ENCODE peak calls at places on chromosomes 16 and 17, in six cellular contexts. One of them, this sample, is unnamed. For H3K4me1 and H3K27me3, the result is how much of the 10 kb centered on the place peaks cover.

GRCh38 chr17:6551909-6552768 is 4.2 kb downstream of the PITPNM3 start:
- DNase-seq in suprapubic skin: no peak
- DNase-seq in breast epithelium: peak
- DNase-seq in SK-N-SH: no peak
- DNase-seq in esophagus muscularis mucosa: no peak
- DNase-seq in HCT116: no peak
- DNase-seq in this sample: peak

GRCh38 chr17:67223924-67224323 is 21.1 kb downstream of the HELZ start:
- DNase-seq in suprapubic skin: no peak
- DNase-seq in HCT116: no peak
- DNase-seq in SK-N-SH: peak
- DNase-seq in breast epithelium: no peak
- DNase-seq in esophagus muscularis mucosa: no peak
- DNase-seq in this sample: no peak

GRCh38 chr16:85090873-85091521 is 21.3 kb downstream of the CIBAR2 start:
- DNase-seq in esophagus muscularis mucosa: no peak
- DNase-seq in SK-N-SH: peak
- DNase-seq in HCT116: no peak
- DNase-seq in suprapubic skin: no peak
- DNase-seq in breast epithelium: no peak
- DNase-seq in this sample: no peak

GRCh38 chr16:27495191-27495590 is 54.5 kb downstream of the GTF3C1 start:
- DNase-seq in esophagus muscularis mucosa: no peak
- DNase-seq in HCT116: no peak
- DNase-seq in SK-N-SH: no peak
- DNase-seq in breast epithelium: no peak
- DNase-seq in suprapubic skin: no peak
- DNase-seq in this sample: no peak

GRCh38 chr16:79066621-79067020 is 533.9 kb downstream of the MAF start:
- DNase-seq in HCT116: no peak
- DNase-seq in suprapubic skin: no peak
- DNase-seq in breast epithelium: no peak
- DNase-seq in SK-N-SH: no peak
- DNase-seq in esophagus muscularis mucosa: no peak
- DNase-seq in this sample: peak

GRCh38 chr17:73091770-73092517 is 544 bp downstream of the SLC39A11 start:
- DNase-seq in HCT116: no peak
- DNase-seq in esophagus muscularis mucosa: no peak
- DNase-seq in SK-N-SH: no peak
- DNase-seq in suprapubic skin: no peak
- DNase-seq in breast epithelium: no peak
- DNase-seq in this sample: peak

GRCh38 chr17:3770471-3770870 is 30.5 kb downstream of the ITGAE start:
- DNase-seq in suprapubic skin: no peak
- DNase-seq in HCT116: no peak
- DNase-seq in SK-N-SH: no peak
- DNase-seq in breast epithelium: no peak
- DNase-seq in esophagus muscularis mucosa: no peak
- DNase-seq in this sample: no peak

GRCh38 chr17:18039535-18040286 is 503 bp downstream of the GID4 start:
- DNase-seq in SK-N-SH: peak
- DNase-seq in breast epithelium: peak
- DNase-seq in suprapubic skin: peak
- DNase-seq in esophagus muscularis mucosa: no peak
- DNase-seq in HCT116: no peak
- DNase-seq in this sample: peak

GRCh38 chr16:57998484-57998883 is 2.0 kb downstream of the ZNF319 start:
- DNase-seq in esophagus muscularis mucosa: no peak
- DNase-seq in suprapubic skin: peak
- DNase-seq in breast epithelium: no peak
- DNase-seq in SK-N-SH: no peak
- DNase-seq in HCT116: no peak
- DNase-seq in this sample: peak

GRCh38 chr16:49457196-49457595 is 83.6 kb downstream of the C16orf78 start:
- DNase-seq in SK-N-SH: no peak
- DNase-seq in suprapubic skin: peak
- DNase-seq in breast epithelium: no peak
- DNase-seq in HCT116: no peak
- DNase-seq in esophagus muscularis mucosa: no peak
- DNase-seq in this sample: peak

GRCh38 chr17:64505320-64506200 is 529 bp downstream of the DDX5 start:
- DNase-seq in esophagus muscularis mucosa: peak
- DNase-seq in SK-N-SH: peak
- DNase-seq in suprapubic skin: peak
- DNase-seq in HCT116: peak
- DNase-seq in breast epithelium: peak
- DNase-seq in this sample: peak

GRCh38 chr16:72473631-72474030 is 301.7 kb upstream of the PMFBP1 start:
- DNase-seq in esophagus muscularis mucosa: no peak
- DNase-seq in suprapubic skin: no peak
- DNase-seq in HCT116: no peak
- DNase-seq in breast epithelium: no peak
- DNase-seq in SK-N-SH: no peak
- DNase-seq in this sample: no peak

GRCh38 chr16:77009453-77009852 is 181.5 kb upstream of the MON1B start:
- DNase-seq in SK-N-SH: no peak
- DNase-seq in breast epithelium: no peak
- DNase-seq in HCT116: no peak
- DNase-seq in suprapubic skin: no peak
- DNase-seq in esophagus muscularis mucosa: no peak
- DNase-seq in this sample: no peak

GRCh38 chr17:27471321-27472269 is 15.3 kb downstream of the KSR1 start:
- DNase-seq in breast epithelium: no peak
- DNase-seq in esophagus muscularis mucosa: no peak
- DNase-seq in suprapubic skin: no peak
- DNase-seq in HCT116: peak
- DNase-seq in SK-N-SH: no peak
- DNase-seq in this sample: no peak

GRCh38 chr17:82444941-82445521 is 5.5 kb downstream of the CYBC1 start:
- DNase-seq in HCT116: no peak
- DNase-seq in SK-N-SH: peak
- DNase-seq in esophagus muscularis mucosa: no peak
- DNase-seq in suprapubic skin: peak
- DNase-seq in breast epithelium: peak
- DNase-seq in this sample: peak

GRCh38 chr16:54511181-54511731 is 224.7 kb upstream of the IRX3 start:
- DNase-seq in SK-N-SH: no peak
- DNase-seq in suprapubic skin: no peak
- DNase-seq in breast epithelium: no peak
- DNase-seq in esophagus muscularis mucosa: no peak
- DNase-seq in HCT116: no peak
- DNase-seq in this sample: no peak

GRCh38 chr17:81509687-81510523 is 2.7 kb downstream of the ACTG1 start:
- DNase-seq in suprapubic skin: no peak
- DNase-seq in HCT116: no peak
- DNase-seq in esophagus muscularis mucosa: no peak
- DNase-seq in breast epithelium: no peak
- DNase-seq in SK-N-SH: no peak
- DNase-seq in this sample: no peak

GRCh38 chr17:44095647-44096496 is 25.3 kb downstream of the G6PC3 start:
- DNase-seq in HCT116: no peak
- DNase-seq in SK-N-SH: peak
- DNase-seq in breast epithelium: no peak
- DNase-seq in esophagus muscularis mucosa: no peak
- DNase-seq in suprapubic skin: no peak
- DNase-seq in this sample: no peak

GRCh38 chr16:68022278-68022727 is 729 bp downstream of the DDX28 start:
- DNase-seq in HCT116: no peak
- DNase-seq in suprapubic skin: no peak
- DNase-seq in esophagus muscularis mucosa: no peak
- DNase-seq in SK-N-SH: no peak
- DNase-seq in breast epithelium: no peak
- DNase-seq in this sample: no peak

GRCh38 chr16:57516176-57516725 is 20.1 kb downstream of the CCDC102A start:
- DNase-seq in SK-N-SH: no peak
- DNase-seq in esophagus muscularis mucosa: no peak
- DNase-seq in suprapubic skin: no peak
- DNase-seq in breast epithelium: no peak
- DNase-seq in HCT116: no peak
- DNase-seq in this sample: no peak

GRCh38 chr17:61314368-61315078 is 85.1 kb upstream of the TBX2 start:
- DNase-seq in breast epithelium: peak
- DNase-seq in HCT116: no peak
- DNase-seq in esophagus muscularis mucosa: no peak
- DNase-seq in suprapubic skin: no peak
- DNase-seq in SK-N-SH: peak
- DNase-seq in this sample: peak

GRCh38 chr16:15545544-15545943 is 97.4 kb downstream of the MARF1 start:
- DNase-seq in HCT116: no peak
- DNase-seq in SK-N-SH: no peak
- DNase-seq in esophagus muscularis mucosa: no peak
- DNase-seq in suprapubic skin: no peak
- DNase-seq in breast epithelium: no peak
- DNase-seq in this sample: no peak

GRCh38 chr17:48048321-48049140 is at the start of gene NFE2L1:
- DNase-seq in suprapubic skin: peak
- DNase-seq in esophagus muscularis mucosa: peak
- DNase-seq in SK-N-SH: peak
- DNase-seq in HCT116: peak
- DNase-seq in breast epithelium: peak
- DNase-seq in this sample: peak

GRCh38 chr17:12349297-12349696 is 316.4 kb upstream of the MYOCD start:
- DNase-seq in esophagus muscularis mucosa: no peak
- DNase-seq in breast epithelium: no peak
- DNase-seq in SK-N-SH: no peak
- DNase-seq in HCT116: no peak
- DNase-seq in suprapubic skin: no peak
- DNase-seq in this sample: no peak

GRCh38 chr17:79631640-79632431 is 21.0 kb upstream of the RBFOX3 start:
- DNase-seq in suprapubic skin: peak
- DNase-seq in SK-N-SH: peak
- DNase-seq in HCT116: no peak
- DNase-seq in breast epithelium: no peak
- DNase-seq in esophagus muscularis mucosa: peak
- DNase-seq in this sample: peak

DNA sequence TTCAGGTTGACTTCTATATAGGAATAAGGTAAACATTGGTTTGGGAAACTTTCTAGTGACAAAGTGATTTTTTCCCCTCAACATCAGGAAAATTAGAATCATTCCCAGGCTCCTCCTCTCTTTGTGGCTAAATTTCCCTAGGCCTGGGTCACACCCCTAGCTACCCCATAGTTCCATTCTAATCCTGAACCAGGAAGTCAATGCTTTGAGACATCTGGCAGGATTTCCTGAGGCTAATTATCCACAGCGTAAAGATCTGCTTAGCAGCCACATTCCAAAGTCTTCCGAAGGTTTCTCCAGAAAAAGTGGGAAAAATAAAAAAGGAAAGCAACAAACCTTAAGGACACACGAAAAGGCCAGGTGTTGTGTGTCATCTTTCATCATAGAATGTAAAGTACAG is 60.3 kb upstream of the CORO6 start:
- DNase-seq in esophagus muscularis mucosa: no peak
- DNase-seq in suprapubic skin: no peak
- DNase-seq in breast epithelium: no peak
- DNase-seq in HCT116: no peak
- DNase-seq in SK-N-SH: peak
- DNase-seq in this sample: no peak
- H3K4me1 ChIP-seq in esophagus muscularis mucosa: under half
- H3K4me1 ChIP-seq in suprapubic skin: under half
- H3K4me1 ChIP-seq in breast epithelium: under half
- H3K4me1 ChIP-seq in HCT116: under half
- H3K4me1 ChIP-seq in SK-N-SH: under half
- H3K4me1 ChIP-seq in this sample: under half

GRCh38 chr16:5670198-5670597 is 572.6 kb upstream of the EEF2KMT start:
- DNase-seq in breast epithelium: no peak
- DNase-seq in esophagus muscularis mucosa: no peak
- DNase-seq in HCT116: no peak
- DNase-seq in SK-N-SH: no peak
- DNase-seq in suprapubic skin: no peak
- DNase-seq in this sample: no peak

GRCh38 chr16:5668553-5668952 is 571.0 kb upstream of the EEF2KMT start:
- DNase-seq in suprapubic skin: no peak
- DNase-seq in esophagus muscularis mucosa: no peak
- DNase-seq in breast epithelium: no peak
- DNase-seq in HCT116: no peak
- DNase-seq in SK-N-SH: no peak
- DNase-seq in this sample: no peak

DNA sequence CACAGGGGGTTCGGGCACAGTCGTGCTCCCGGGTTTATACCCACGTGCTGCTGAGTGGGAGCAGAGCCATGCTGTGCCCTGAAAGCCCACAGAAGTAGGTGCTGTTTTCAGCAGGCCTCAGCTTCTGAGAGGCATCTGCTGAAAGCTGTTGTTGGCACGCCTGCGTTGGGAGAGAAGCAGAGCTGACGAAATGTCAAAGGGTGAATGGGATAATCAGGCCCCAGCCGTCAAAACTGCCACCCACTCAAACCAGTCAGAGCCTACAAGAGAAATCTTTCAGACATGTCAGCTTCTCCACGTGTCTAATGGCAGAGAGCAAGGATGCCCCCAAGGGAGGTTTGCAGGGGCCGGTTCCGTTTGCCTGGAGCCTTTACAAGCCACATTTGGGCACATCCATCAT is 568.2 kb upstream of the EEF2KMT start:
- DNase-seq in HCT116: no peak
- DNase-seq in SK-N-SH: no peak
- DNase-seq in breast epithelium: no peak
- DNase-seq in suprapubic skin: no peak
- DNase-seq in esophagus muscularis mucosa: no peak
- DNase-seq in this sample: no peak
- H3K27me3 ChIP-seq in HCT116: under half
- H3K27me3 ChIP-seq in SK-N-SH: under half
- H3K27me3 ChIP-seq in breast epithelium: under half
- H3K27me3 ChIP-seq in suprapubic skin: under half
- H3K27me3 ChIP-seq in esophagus muscularis mucosa: under half
- H3K27me3 ChIP-seq in this sample: under half

DNA sequence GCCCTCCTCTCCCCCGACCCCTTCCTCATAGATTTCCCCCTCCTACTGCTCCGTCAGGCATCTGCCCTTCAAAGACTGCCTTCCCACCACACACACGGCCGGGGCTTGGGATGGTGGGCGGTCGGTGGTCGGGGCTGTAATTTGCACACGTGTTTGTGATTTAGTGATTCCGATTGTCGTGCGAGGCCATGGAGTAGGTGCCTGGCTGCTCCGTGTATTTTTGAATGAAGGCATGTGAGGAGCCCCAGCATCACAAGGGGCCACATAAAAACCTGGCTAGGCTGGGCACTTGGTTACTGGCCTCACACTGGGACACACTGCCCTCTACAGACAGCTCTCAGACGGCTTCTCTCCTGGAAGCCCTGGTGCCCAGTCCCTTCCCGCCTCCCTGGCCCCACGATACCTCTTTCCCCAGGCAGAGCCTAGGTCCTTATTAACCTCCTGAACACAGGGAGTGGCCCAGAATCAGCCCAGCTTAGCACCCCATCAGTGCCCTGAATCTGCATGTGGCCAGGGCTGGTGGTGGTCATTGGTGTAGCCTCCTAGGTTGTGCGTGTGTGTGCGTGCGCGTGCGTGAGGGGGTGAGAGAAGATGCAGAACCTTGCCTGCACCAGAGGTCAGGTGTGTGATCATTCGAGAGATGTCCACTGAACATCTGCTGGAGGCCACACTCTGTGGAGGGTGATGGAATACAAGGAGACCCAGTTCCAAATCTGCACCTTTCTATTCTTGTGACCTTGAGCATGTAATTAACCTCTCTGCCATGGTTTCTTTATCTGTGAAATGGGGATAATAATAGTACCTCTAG is 1.3 kb upstream of the SOCS1 start:
- DNase-seq in SK-N-SH: peak
- DNase-seq in esophagus muscularis mucosa: no peak
- DNase-seq in breast epithelium: peak
- DNase-seq in HCT116: peak
- DNase-seq in suprapubic skin: peak
- DNase-seq in this sample: peak
- TF ChIP-seq POLR2AphosphoS5 in SK-N-SH: no peak
- TF ChIP-seq POLR2AphosphoS5 in esophagus muscularis mucosa: peak
- TF ChIP-seq POLR2AphosphoS5 in breast epithelium: peak
- TF ChIP-seq POLR2AphosphoS5 in HCT116: no peak
- TF ChIP-seq POLR2AphosphoS5 in suprapubic skin: no peak
- TF ChIP-seq POLR2AphosphoS5 in this sample: no peak

GRCh38 chr17:57966875-57967274 is 11.7 kb upstream of the CUEDC1 start:
- DNase-seq in suprapubic skin: no peak
- DNase-seq in esophagus muscularis mucosa: peak
- DNase-seq in HCT116: no peak
- DNase-seq in SK-N-SH: no peak
- DNase-seq in breast epithelium: no peak
- DNase-seq in this sample: no peak
- H3K4me1 ChIP-seq in suprapubic skin: under half
- H3K4me1 ChIP-seq in esophagus muscularis mucosa: under half
- H3K4me1 ChIP-seq in HCT116: under half
- H3K4me1 ChIP-seq in SK-N-SH: under half
- H3K4me1 ChIP-seq in breast epithelium: under half
- H3K4me1 ChIP-seq in this sample: under half

This sample was measured in stomach.